ENCODE peak calls at places on chromosomes 12 and 14, in five cellular contexts. Z, H, S, X and G are unnamed samples.

GRCh38 chr12:105288311-105288996 is 42.0 kb upstream of the C12orf75 start:
- DNase-seq in Z (no peak), H (no peak), S (no peak), X (no peak), G (no peak)

GRCh38 chr14:54771411-54772027 is 131.1 kb downstream of the GCH1 start:
- DNase-seq in Z (no peak), H (no peak), S (no peak), X (no peak), G (peak)

GRCh38 chr14:35420036-35420811 is 15.7 kb upstream of the NFKBIA start:
- DNase-seq in Z (no peak), H (no peak), S (no peak), X (no peak), G (no peak)

GRCh38 chr14:95623195-95623594 is 63.0 kb upstream of the TCL1B start:
- DNase-seq in Z (no peak), H (no peak), S (no peak), X (no peak), G (no peak)

GRCh38 chr14:86003998-86004397 is 474.1 kb downstream of the FLRT2 start:
- DNase-seq in Z (no peak), H (no peak), S (peak), X (no peak), G (no peak)

GRCh38 chr12:19026637-19027508 is 102.7 kb upstream of the PLEKHA5 start:
- DNase-seq in Z (no peak), H (no peak), S (no peak), X (no peak), G (no peak)

GRCh38 chr14:100132903-100133510 is 26.4 kb downstream of the DEGS2 start:
- DNase-seq in Z (no peak), H (no peak), S (no peak), X (no peak), G (no peak)

GRCh38 chr14:61475316-61475715 is 153.9 kb downstream of the PRKCH start:
- DNase-seq in Z (no peak), H (no peak), S (peak), X (no peak), G (no peak)

GRCh38 chr12:172732-173161 is 41.2 kb downstream of the SLC6A12 start:
- DNase-seq in Z (no peak), H (no peak), S (no peak), X (no peak), G (no peak)

GRCh38 chr12:5661820-5662219 is 229.9 kb downstream of the NTF3 start:
- DNase-seq in Z (no peak), H (no peak), S (no peak), X (no peak), G (no peak)

GRCh38 chr14:52346778-52347177 is 32.7 kb downstream of the PTGER2 start:
- DNase-seq in Z (no peak), H (no peak), S (no peak), X (no peak), G (no peak)

GRCh38 chr14:89408907-89409675 is 7.9 kb downstream of the FOXN3 start:
- DNase-seq in Z (no peak), H (peak), S (no peak), X (no peak), G (peak)

GRCh38 chr14:49950275-49951250 is 57.7 kb downstream of the ARF6 start:
- DNase-seq in Z (no peak), H (peak), S (no peak), X (peak), G (no peak)

GRCh38 chr14:23557521-23557920 is 1.4 kb downstream of the THTPA start:
- DNase-seq in Z (no peak), H (no peak), S (no peak), X (no peak), G (no peak)

GRCh38 chr12:24363177-24363754 is 413.8 kb upstream of the SOX5 start:
- DNase-seq in Z (no peak), H (no peak), S (no peak), X (no peak), G (no peak)

GRCh38 chr14:47539065-47539464 is 136.3 kb downstream of the MDGA2 start:
- DNase-seq in Z (no peak), H (no peak), S (peak), X (no peak), G (no peak)

GRCh38 chr12:116377194-116377735 is 99.8 kb upstream of the MED13L start:
- DNase-seq in Z (no peak), H (no peak), S (no peak), X (no peak), G (no peak)

GRCh38 chr14:77804592-77804991 is 4.7 kb downstream of the ADCK1 start:
- DNase-seq in Z (no peak), H (no peak), S (peak), X (no peak), G (no peak)

GRCh38 chr14:92982941-92983340 is 60.0 kb downstream of the CHGA start:
- DNase-seq in Z (no peak), H (no peak), S (no peak), X (no peak), G (no peak)

GRCh38 chr12:24373004-24373403 is 423.5 kb upstream of the SOX5 start:
- DNase-seq in Z (no peak), H (no peak), S (no peak), X (no peak), G (no peak)

GRCh38 chr14:48937796-48938195 is 648.4 kb downstream of the RPS29 start:
- DNase-seq in Z (no peak), H (no peak), S (no peak), X (no peak), G (peak)

GRCh38 chr14:100062602-100063001 is 2.6 kb upstream of the EVL start:
- DNase-seq in Z (no peak), H (no peak), S (no peak), X (no peak), G (no peak)

GRCh38 chr12:43891856-43892574 is 56.1 kb downstream of the TMEM117 start:
- DNase-seq in Z (no peak), H (no peak), S (no peak), X (no peak), G (no peak)

GRCh38 chr14:60215127-60215444 is 33.9 kb upstream of the PPM1A start:
- DNase-seq in Z (no peak), H (no peak), S (no peak), X (no peak), G (no peak)

GRCh38 chr12:76259660-76260389 is 88.4 kb downstream of the BBS10 start:
- DNase-seq in Z (no peak), H (no peak), S (no peak), X (no peak), G (no peak)

GRCh38 chr12:63079791-63080395 is 71.1 kb downstream of the AVPR1A start:
- DNase-seq in Z (no peak), H (no peak), S (no peak), X (no peak), G (no peak)

GRCh38 chr12:40921563-40922163 is 229.4 kb downstream of the CNTN1 start:
- DNase-seq in Z (no peak), H (no peak), S (peak), X (no peak), G (no peak)

GRCh38 chr14:102279282-102279681 is 25.7 kb downstream of the MOK start:
- DNase-seq in Z (no peak), H (no peak), S (no peak), X (no peak), G (no peak)
- H3K27ac ChIP-seq in Z (no peak), H (no peak), S (peak), X (peak), G (no peak)

GRCh38 chr14:32453857-32454810 is 125.0 kb downstream of the AKAP6 start:
- DNase-seq in Z (no peak), H (no peak), S (no peak), X (no peak), G (peak)

GRCh38 chr14:32460267-32460666 is 131.2 kb downstream of the AKAP6 start:
- DNase-seq in Z (no peak), H (no peak), S (no peak), X (no peak), G (no peak)

GRCh38 chr14:32458720-32459119 is 129.6 kb downstream of the AKAP6 start:
- DNase-seq in Z (no peak), H (no peak), S (no peak), X (no peak), G (no peak)

GRCh38 chr14:32457213-32457920 is 128.3 kb downstream of the AKAP6 start:
- DNase-seq in Z (no peak), H (no peak), S (no peak), X (no peak), G (peak)
- TF ChIP-seq EP300 in Z (no peak), H (peak), S (no peak), X (peak), G (peak)

DNA sequence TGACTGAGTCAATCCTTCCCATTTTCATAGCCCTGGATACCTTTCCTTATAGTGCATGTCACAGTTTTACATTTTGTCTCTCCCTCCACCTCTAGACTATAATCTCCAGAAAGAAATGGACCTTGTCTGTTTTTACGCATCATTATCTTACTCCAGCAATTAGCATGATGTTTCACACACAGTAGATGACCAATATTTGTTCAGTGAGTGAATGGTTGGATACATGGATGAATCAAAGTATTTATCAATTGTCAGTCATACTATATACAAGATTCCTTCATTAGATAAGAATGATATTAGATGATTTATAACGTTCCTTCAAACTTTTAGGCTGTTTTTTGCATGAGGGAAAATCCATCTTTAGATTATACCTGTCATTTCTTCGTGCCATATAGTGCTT is 61.1 kb downstream of the PTHLH start:
- DNase-seq in Z (no peak), H (no peak), S (no peak), X (no peak), G (no peak)
- H3K27ac ChIP-seq in Z (no peak), H (no peak), S (no peak), X (no peak), G (no peak)

DNA sequence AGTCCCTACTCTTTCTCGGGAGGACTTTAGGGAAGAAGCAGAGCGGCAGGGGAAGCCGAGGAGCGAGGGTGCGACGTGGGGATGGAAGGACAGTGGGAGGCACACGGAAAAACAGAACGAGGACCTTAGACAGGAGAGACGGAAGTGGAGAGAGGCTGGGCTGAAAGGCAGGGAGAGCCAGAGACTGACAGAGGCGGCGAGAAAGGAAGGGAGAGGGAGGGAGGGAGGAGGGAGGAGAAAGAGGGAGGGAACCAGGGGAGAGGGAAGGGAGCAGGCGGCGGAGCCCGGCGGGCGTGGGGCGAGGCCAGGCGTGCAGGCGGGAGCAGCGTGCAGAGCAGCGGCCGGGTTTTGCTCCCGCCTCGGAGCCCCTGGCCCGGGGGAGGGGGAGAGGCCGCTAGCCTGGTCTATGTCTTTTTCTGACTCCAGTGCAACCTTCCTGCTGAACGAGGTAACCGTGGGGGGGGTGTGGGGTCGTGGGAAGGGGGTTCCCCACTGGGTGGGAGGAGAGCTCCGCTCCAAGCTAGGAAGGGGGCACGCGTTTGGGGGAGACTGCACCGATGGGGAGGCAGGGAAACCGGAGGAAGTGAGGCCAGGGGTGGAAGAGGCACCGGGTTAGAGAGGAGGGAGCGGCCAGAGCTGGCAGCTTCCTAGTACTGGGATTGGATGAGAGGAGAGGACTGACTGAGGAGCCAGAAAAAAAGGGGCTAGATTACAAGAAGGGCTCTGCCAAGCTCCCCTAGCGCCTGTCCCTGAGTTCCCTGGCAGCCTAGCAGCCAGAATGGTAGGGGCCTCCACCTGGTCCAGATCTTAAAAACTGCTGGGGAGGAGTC is 2.8 kb upstream of the CACNB3 start:
- DNase-seq in Z (peak), H (peak), S (peak), X (peak), G (peak)
- TF ChIP-seq EP300 in Z (peak), H (no peak), S (no peak), X (no peak), G (no peak)